ENCODE peak calls at places on chromosomes 2 and 18, in eight cellular contexts. One of them, this sample, is unnamed.
A peak's percentile ranks its signal among the peaks of the same experiment; 100 is the strongest.

GRCh38 chr2:178233428-178233827 is 39.1 kb downstream of the OSBPL6 start:
- DNase-seq in body of pancreas: no peak
- DNase-seq in A549: no peak
- DNase-seq in Peyer's patch: no peak
- DNase-seq in uterus: no peak
- DNase-seq in suprapubic skin: no peak
- DNase-seq in tibial nerve: no peak
- DNase-seq in IMR-90: peak; percentile 70
- DNase-seq in this sample: no peak

GRCh38 chr2:133143649-133144048 is 424.6 kb downstream of the NCKAP5 start:
- DNase-seq in tibial nerve: no peak
- DNase-seq in IMR-90: no peak
- DNase-seq in A549: no peak
- DNase-seq in uterus: no peak
- DNase-seq in Peyer's patch: no peak
- DNase-seq in body of pancreas: peak; percentile 63
- DNase-seq in suprapubic skin: no peak
- DNase-seq in this sample: no peak

GRCh38 chr18:63098014-63098981 is 221.3 kb downstream of the BCL2 start:
- DNase-seq in uterus: no peak
- DNase-seq in A549: no peak
- DNase-seq in suprapubic skin: no peak
- DNase-seq in tibial nerve: no peak
- DNase-seq in body of pancreas: no peak
- DNase-seq in Peyer's patch: no peak
- DNase-seq in IMR-90: no peak
- DNase-seq in this sample: no peak

GRCh38 chr2:48346124-48346536 is 183.8 kb upstream of the STON1 start:
- DNase-seq in uterus: peak; percentile 59
- DNase-seq in Peyer's patch: no peak
- DNase-seq in A549: peak; percentile 85
- DNase-seq in suprapubic skin: no peak
- DNase-seq in IMR-90: peak; percentile 91
- DNase-seq in tibial nerve: peak; percentile 27
- DNase-seq in body of pancreas: peak; percentile 33
- DNase-seq in this sample: no peak

GRCh38 chr2:135552887-135553286 is 21.6 kb downstream of the R3HDM1 start:
- DNase-seq in uterus: no peak
- DNase-seq in tibial nerve: no peak
- DNase-seq in A549: no peak
- DNase-seq in suprapubic skin: no peak
- DNase-seq in body of pancreas: no peak
- DNase-seq in IMR-90: no peak
- DNase-seq in Peyer's patch: no peak
- DNase-seq in this sample: no peak

GRCh38 chr2:110748489-110748867 is 16.1 kb downstream of the ACOXL start:
- DNase-seq in A549: no peak
- DNase-seq in suprapubic skin: no peak
- DNase-seq in IMR-90: peak; percentile 11
- DNase-seq in Peyer's patch: no peak
- DNase-seq in uterus: no peak
- DNase-seq in body of pancreas: no peak
- DNase-seq in tibial nerve: no peak
- DNase-seq in this sample: no peak

GRCh38 chr2:3827673-3828575 is 124.5 kb downstream of the DCDC2C start:
- DNase-seq in Peyer's patch: no peak
- DNase-seq in uterus: no peak
- DNase-seq in suprapubic skin: no peak
- DNase-seq in A549: peak; percentile 35
- DNase-seq in IMR-90: peak; percentile 36
- DNase-seq in body of pancreas: peak; percentile 6
- DNase-seq in tibial nerve: peak; percentile 31
- DNase-seq in this sample: no peak

GRCh38 chr18:32081881-32082280 is 9.8 kb upstream of the RNF138 start:
- DNase-seq in uterus: no peak
- DNase-seq in tibial nerve: no peak
- DNase-seq in suprapubic skin: no peak
- DNase-seq in IMR-90: peak; percentile 5
- DNase-seq in body of pancreas: no peak
- DNase-seq in A549: no peak
- DNase-seq in Peyer's patch: no peak
- DNase-seq in this sample: no peak

GRCh38 chr2:170822292-170822884 is 5.7 kb downstream of the GAD1 start:
- DNase-seq in suprapubic skin: no peak
- DNase-seq in A549: peak; percentile 37
- DNase-seq in tibial nerve: no peak
- DNase-seq in Peyer's patch: no peak
- DNase-seq in uterus: no peak
- DNase-seq in IMR-90: no peak
- DNase-seq in body of pancreas: no peak
- DNase-seq in this sample: no peak

GRCh38 chr2:12769492-12770105 is 52.9 kb downstream of the TRIB2 start:
- DNase-seq in Peyer's patch: no peak
- DNase-seq in IMR-90: peak; percentile 24
- DNase-seq in A549: no peak
- DNase-seq in suprapubic skin: no peak
- DNase-seq in body of pancreas: peak; percentile 36
- DNase-seq in uterus: peak; percentile 61
- DNase-seq in tibial nerve: peak; percentile 32
- DNase-seq in this sample: peak; percentile 75

GRCh38 chr2:62198237-62198633 is 2.3 kb downstream of the B3GNT2 start:
- DNase-seq in IMR-90: no peak
- DNase-seq in Peyer's patch: no peak
- DNase-seq in A549: no peak
- DNase-seq in suprapubic skin: no peak
- DNase-seq in body of pancreas: no peak
- DNase-seq in tibial nerve: no peak
- DNase-seq in uterus: no peak
- DNase-seq in this sample: no peak

GRCh38 chr2:10882568-10882967 is 29.2 kb upstream of the KCNF1 start:
- DNase-seq in tibial nerve: no peak
- DNase-seq in Peyer's patch: no peak
- DNase-seq in A549: no peak
- DNase-seq in suprapubic skin: no peak
- DNase-seq in IMR-90: no peak
- DNase-seq in body of pancreas: no peak
- DNase-seq in uterus: no peak
- DNase-seq in this sample: no peak

GRCh38 chr2:159600752-159601151 is 15.6 kb downstream of the BAZ2B start:
- DNase-seq in Peyer's patch: no peak
- DNase-seq in suprapubic skin: no peak
- DNase-seq in IMR-90: peak; percentile 74
- DNase-seq in A549: peak; percentile 52
- DNase-seq in body of pancreas: no peak
- DNase-seq in tibial nerve: no peak
- DNase-seq in uterus: no peak
- DNase-seq in this sample: no peak

GRCh38 chr2:145012806-145013205 is 492.9 kb upstream of the ZEB2 start:
- DNase-seq in A549: no peak
- DNase-seq in uterus: no peak
- DNase-seq in tibial nerve: no peak
- DNase-seq in IMR-90: no peak
- DNase-seq in body of pancreas: no peak
- DNase-seq in Peyer's patch: no peak
- DNase-seq in suprapubic skin: no peak
- DNase-seq in this sample: no peak

GRCh38 chr18:46917108-46917807 is at the start of the genes KATNAL2 and PIAS2:
- DNase-seq in body of pancreas: peak; percentile 80
- DNase-seq in A549: peak; percentile 68
- DNase-seq in tibial nerve: peak; percentile 63
- DNase-seq in uterus: peak; percentile 78
- DNase-seq in IMR-90: peak; percentile 58
- DNase-seq in Peyer's patch: peak; percentile 88
- DNase-seq in suprapubic skin: peak; percentile 75
- DNase-seq in this sample: peak; percentile 84

DNA sequence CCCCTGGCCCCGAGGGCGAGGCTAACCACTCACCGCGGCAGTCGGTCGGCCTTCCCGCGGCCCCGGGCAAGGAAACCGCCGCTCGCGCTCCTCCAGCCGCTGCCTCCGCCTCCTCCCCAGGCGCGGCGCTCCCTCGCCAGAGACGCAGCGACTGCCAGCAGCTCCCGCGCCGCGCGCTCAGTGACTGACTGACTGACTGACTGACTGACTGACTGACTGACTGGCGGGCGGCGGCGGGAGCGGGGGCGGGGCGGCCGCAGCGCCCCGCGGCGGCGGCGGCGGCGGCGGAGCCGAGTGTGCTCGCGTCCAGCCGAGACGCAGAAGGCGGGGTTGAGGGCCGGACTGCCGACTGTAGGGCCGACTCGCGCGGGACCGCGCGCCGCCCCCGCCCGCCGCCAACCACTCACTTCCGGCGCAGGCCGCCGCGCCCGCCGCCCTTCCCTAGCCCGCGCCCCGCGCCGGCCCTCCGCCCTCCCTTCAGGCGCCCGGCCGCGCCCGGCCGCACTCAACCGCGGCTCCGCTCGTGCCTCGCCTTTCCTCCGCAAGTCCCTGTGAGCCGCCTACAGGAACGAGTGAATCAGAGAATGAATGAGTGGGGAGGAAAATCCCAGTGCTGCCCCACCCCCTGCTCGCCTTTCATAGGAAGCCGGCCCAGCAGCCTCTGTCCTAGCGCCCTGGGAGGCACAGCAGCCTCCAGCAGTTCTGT is at the start of gene RAPH1:
- DNase-seq in tibial nerve: peak; percentile 48
- DNase-seq in A549: peak; percentile 88
- DNase-seq in IMR-90: peak; percentile 82
- DNase-seq in body of pancreas: peak; percentile 90
- DNase-seq in uterus: peak; percentile 78
- DNase-seq in Peyer's patch: peak; percentile 93
- DNase-seq in suprapubic skin: peak; percentile 89
- DNase-seq in this sample: peak; percentile 94
- TF ChIP-seq CTCF in tibial nerve: peak; percentile 42
- TF ChIP-seq CTCF in A549: peak; percentile 27
- TF ChIP-seq CTCF in IMR-90: no peak
- TF ChIP-seq CTCF in body of pancreas: no peak
- TF ChIP-seq CTCF in uterus: no peak
- TF ChIP-seq CTCF in Peyer's patch: no peak
- TF ChIP-seq CTCF in suprapubic skin: no peak
- TF ChIP-seq CTCF in this sample: peak; percentile 20

GRCh38 chr2:162749456-162749855 is 89.1 kb downstream of the KCNH7 start:
- DNase-seq in uterus: no peak
- DNase-seq in A549: no peak
- DNase-seq in IMR-90: no peak
- DNase-seq in body of pancreas: no peak
- DNase-seq in tibial nerve: no peak
- DNase-seq in suprapubic skin: no peak
- DNase-seq in Peyer's patch: no peak
- DNase-seq in this sample: no peak
- H3K4me3 ChIP-seq in uterus: no peak overlapping the region
- H3K4me3 ChIP-seq in A549: no peak overlapping the region
- H3K4me3 ChIP-seq in IMR-90: no peak overlapping the region
- H3K4me3 ChIP-seq in body of pancreas: no peak overlapping the region
- H3K4me3 ChIP-seq in tibial nerve: no peak overlapping the region
- H3K4me3 ChIP-seq in suprapubic skin: no peak overlapping the region
- H3K4me3 ChIP-seq in Peyer's patch: no peak overlapping the region
- H3K4me3 ChIP-seq in this sample: no peak overlapping the region

GRCh38 chr2:201114846-201115245 is 1.1 kb upstream of the CFLAR start:
- DNase-seq in Peyer's patch: no peak
- DNase-seq in A549: no peak
- DNase-seq in IMR-90: no peak
- DNase-seq in body of pancreas: no peak
- DNase-seq in uterus: no peak
- DNase-seq in suprapubic skin: no peak
- DNase-seq in tibial nerve: no peak
- DNase-seq in this sample: no peak

GRCh38 chr2:201118957-201119848 is 3.2 kb downstream of the CFLAR start:
- DNase-seq in uterus: no peak
- DNase-seq in Peyer's patch: no peak
- DNase-seq in suprapubic skin: no peak
- DNase-seq in A549: no peak
- DNase-seq in tibial nerve: no peak
- DNase-seq in body of pancreas: peak; percentile 46
- DNase-seq in IMR-90: peak; percentile 52
- DNase-seq in this sample: no peak

GRCh38 chr2:201118121-201118956 is 2.4 kb downstream of the CFLAR start:
- DNase-seq in IMR-90: peak; percentile 78
- DNase-seq in Peyer's patch: peak; percentile 85
- DNase-seq in suprapubic skin: peak; percentile 94
- DNase-seq in tibial nerve: peak; percentile 91
- DNase-seq in A549: peak; percentile 91
- DNase-seq in uterus: peak; percentile 81
- DNase-seq in body of pancreas: peak; percentile 91
- DNase-seq in this sample: peak; percentile 92

GRCh38 chr2:201116115-201116958 is at the start of gene CFLAR:
- DNase-seq in uterus: peak; percentile 65
- DNase-seq in IMR-90: peak; percentile 75
- DNase-seq in body of pancreas: peak; percentile 88
- DNase-seq in tibial nerve: peak; percentile 71
- DNase-seq in suprapubic skin: peak; percentile 88
- DNase-seq in A549: peak; percentile 80
- DNase-seq in Peyer's patch: peak; percentile 90
- DNase-seq in this sample: peak; percentile 80

GRCh38 chr2:201116959-201117734 is 1.2 kb downstream of the CFLAR start:
- DNase-seq in A549: peak; percentile 88
- DNase-seq in IMR-90: peak; percentile 86
- DNase-seq in tibial nerve: peak; percentile 86
- DNase-seq in uterus: peak; percentile 72
- DNase-seq in suprapubic skin: peak; percentile 90
- DNase-seq in Peyer's patch: no peak
- DNase-seq in body of pancreas: peak; percentile 89
- DNase-seq in this sample: peak; percentile 78
- TF ChIP-seq POLR2A in A549: no peak
- TF ChIP-seq POLR2A in IMR-90: no peak
- TF ChIP-seq POLR2A in tibial nerve: no peak
- TF ChIP-seq POLR2A in uterus: no peak
- TF ChIP-seq POLR2A in suprapubic skin: no peak
- TF ChIP-seq POLR2A in Peyer's patch: no peak
- TF ChIP-seq POLR2A in body of pancreas: peak; percentile 87
- TF ChIP-seq POLR2A in this sample: peak; percentile 52

GRCh38 chr2:169486487-169486886 is 7.2 kb downstream of the BBS5 start:
- DNase-seq in tibial nerve: no peak
- DNase-seq in A549: no peak
- DNase-seq in Peyer's patch: no peak
- DNase-seq in suprapubic skin: no peak
- DNase-seq in body of pancreas: no peak
- DNase-seq in IMR-90: no peak
- DNase-seq in uterus: no peak
- DNase-seq in this sample: no peak

GRCh38 chr2:169480079-169480465 is 778 bp downstream of the BBS5 start:
- DNase-seq in IMR-90: peak; percentile 10
- DNase-seq in uterus: no peak
- DNase-seq in Peyer's patch: no peak
- DNase-seq in tibial nerve: no peak
- DNase-seq in suprapubic skin: no peak
- DNase-seq in body of pancreas: no peak
- DNase-seq in A549: no peak
- DNase-seq in this sample: no peak

GRCh38 chr2:169491378-169491777 is 12.1 kb downstream of the BBS5 start:
- DNase-seq in IMR-90: no peak
- DNase-seq in body of pancreas: no peak
- DNase-seq in A549: no peak
- DNase-seq in suprapubic skin: no peak
- DNase-seq in tibial nerve: no peak
- DNase-seq in uterus: no peak
- DNase-seq in Peyer's patch: no peak
- DNase-seq in this sample: no peak

GRCh38 chr2:169490834-169491233 is 11.5 kb downstream of the BBS5 start:
- DNase-seq in body of pancreas: no peak
- DNase-seq in uterus: no peak
- DNase-seq in suprapubic skin: no peak
- DNase-seq in tibial nerve: no peak
- DNase-seq in IMR-90: no peak
- DNase-seq in A549: no peak
- DNase-seq in Peyer's patch: no peak
- DNase-seq in this sample: no peak

GRCh38 chr2:169485650-169486138 is 6.4 kb downstream of the BBS5 start:
- DNase-seq in suprapubic skin: no peak
- DNase-seq in tibial nerve: no peak
- DNase-seq in uterus: no peak
- DNase-seq in body of pancreas: no peak
- DNase-seq in A549: no peak
- DNase-seq in Peyer's patch: no peak
- DNase-seq in IMR-90: no peak
- DNase-seq in this sample: no peak
- TF ChIP-seq CTCF in suprapubic skin: no peak
- TF ChIP-seq CTCF in tibial nerve: no peak
- TF ChIP-seq CTCF in uterus: no peak
- TF ChIP-seq CTCF in body of pancreas: no peak
- TF ChIP-seq CTCF in A549: no peak
- TF ChIP-seq CTCF in Peyer's patch: no peak
- TF ChIP-seq CTCF in IMR-90: no peak
- TF ChIP-seq CTCF in this sample: no peak